ENCODE peak calls at places on chromosomes 2 and 18, in seven cellular contexts. W is left lung; L is endodermal cell; V is gastrocnemius medialis; Y is uterus; C is right cardiac atrium; J is CD4-positive, CD25-positive, alpha-beta regulatory T cell. T is an unnamed sample.
A peak's percentile ranks its signal among the peaks of the same experiment; 100 is the strongest.

GRCh38 chr2:240308111-240308651 is 127.3 kb upstream of the GPC1 start:
- DNase-seq in L (peak; percentile 28), V (no peak), J (no peak), W (peak; percentile 72), C (no peak), Y (no peak), T (no peak)

GRCh38 chr2:50346104-50346503 is 685.8 kb downstream of the NRXN1 start:
- DNase-seq in J (no peak), W (peak; percentile 60), V (no peak), C (peak; percentile 51), L (peak; percentile 81), Y (no peak), T (no peak)

GRCh38 chr2:239778861-239779591 is 246.1 kb downstream of the NDUFA10 start:
- DNase-seq in V (no peak), W (no peak), J (no peak), L (peak; percentile 26), C (no peak), Y (no peak), T (no peak)

GRCh38 chr18:53148056-53148574 is 808.1 kb downstream of the DCC start:
- DNase-seq in J (no peak), W (no peak), V (no peak), Y (no peak), C (no peak), L (no peak), T (no peak)

GRCh38 chr2:224173882-224174415 is 134.9 kb upstream of the SERPINE2 start:
- DNase-seq in V (no peak), C (no peak), L (no peak), W (no peak), Y (no peak), J (no peak), T (no peak)

GRCh38 chr2:208466133-208466919 is 59.7 kb downstream of the PTH2R start:
- DNase-seq in C (no peak), V (no peak), Y (no peak), J (no peak), L (peak; percentile 85), W (no peak), T (no peak)

GRCh38 chr2:60066971-60067370 is 486.5 kb downstream of the BCL11A start:
- DNase-seq in J (no peak), C (no peak), L (no peak), W (no peak), V (no peak), Y (no peak), T (no peak)

GRCh38 chr2:236825989-236826510 is 256.4 kb downstream of the ACKR3 start:
- DNase-seq in L (no peak), J (no peak), V (no peak), Y (no peak), W (no peak), C (no peak), T (no peak)

GRCh38 chr18:23550898-23551297 is 35.4 kb downstream of the NPC1 start:
- DNase-seq in C (no peak), L (no peak), J (no peak), Y (no peak), W (no peak), V (no peak), T (no peak)

GRCh38 chr2:101223814-101224231 is 28.9 kb upstream of the CNOT11 start:
- DNase-seq in C (no peak), L (no peak), Y (no peak), J (peak; percentile 41), V (no peak), W (no peak), T (no peak)

GRCh38 chr2:135124924-135125886 is 73.1 kb downstream of the RAB3GAP1 start:
- DNase-seq in J (no peak), W (no peak), C (no peak), V (no peak), Y (no peak), L (no peak), T (no peak)

GRCh38 chr2:129908721-129909373 is 70.6 kb upstream of the RAB6C start:
- DNase-seq in L (peak; percentile 54), Y (no peak), V (no peak), C (no peak), J (no peak), W (no peak), T (no peak)

GRCh38 chr2:106885326-106885725 is 641 bp downstream of the ST6GAL2 start:
- DNase-seq in C (no peak), J (no peak), Y (no peak), W (no peak), L (peak; percentile 53), V (no peak), T (no peak)

GRCh38 chr2:108304975-108305374 is 16.3 kb downstream of the SULT1C2 start:
- DNase-seq in C (no peak), Y (no peak), J (no peak), L (no peak), W (no peak), V (no peak), T (no peak)

GRCh38 chr18:79548621-79548985 is 131.0 kb upstream of the CTDP1 start:
- DNase-seq in W (peak; percentile 68), L (no peak), C (peak; percentile 26), Y (no peak), V (no peak), J (no peak), T (no peak)

GRCh38 chr2:158131483-158131912 is 29.8 kb downstream of the UPP2 start:
- DNase-seq in W (no peak), V (no peak), L (no peak), C (no peak), Y (no peak), J (no peak), T (no peak)

GRCh38 chr2:39736593-39736992 is 42.5 kb downstream of the THUMPD2 start:
- DNase-seq in L (no peak), C (no peak), J (no peak), Y (no peak), W (no peak), V (no peak), T (no peak)

DNA sequence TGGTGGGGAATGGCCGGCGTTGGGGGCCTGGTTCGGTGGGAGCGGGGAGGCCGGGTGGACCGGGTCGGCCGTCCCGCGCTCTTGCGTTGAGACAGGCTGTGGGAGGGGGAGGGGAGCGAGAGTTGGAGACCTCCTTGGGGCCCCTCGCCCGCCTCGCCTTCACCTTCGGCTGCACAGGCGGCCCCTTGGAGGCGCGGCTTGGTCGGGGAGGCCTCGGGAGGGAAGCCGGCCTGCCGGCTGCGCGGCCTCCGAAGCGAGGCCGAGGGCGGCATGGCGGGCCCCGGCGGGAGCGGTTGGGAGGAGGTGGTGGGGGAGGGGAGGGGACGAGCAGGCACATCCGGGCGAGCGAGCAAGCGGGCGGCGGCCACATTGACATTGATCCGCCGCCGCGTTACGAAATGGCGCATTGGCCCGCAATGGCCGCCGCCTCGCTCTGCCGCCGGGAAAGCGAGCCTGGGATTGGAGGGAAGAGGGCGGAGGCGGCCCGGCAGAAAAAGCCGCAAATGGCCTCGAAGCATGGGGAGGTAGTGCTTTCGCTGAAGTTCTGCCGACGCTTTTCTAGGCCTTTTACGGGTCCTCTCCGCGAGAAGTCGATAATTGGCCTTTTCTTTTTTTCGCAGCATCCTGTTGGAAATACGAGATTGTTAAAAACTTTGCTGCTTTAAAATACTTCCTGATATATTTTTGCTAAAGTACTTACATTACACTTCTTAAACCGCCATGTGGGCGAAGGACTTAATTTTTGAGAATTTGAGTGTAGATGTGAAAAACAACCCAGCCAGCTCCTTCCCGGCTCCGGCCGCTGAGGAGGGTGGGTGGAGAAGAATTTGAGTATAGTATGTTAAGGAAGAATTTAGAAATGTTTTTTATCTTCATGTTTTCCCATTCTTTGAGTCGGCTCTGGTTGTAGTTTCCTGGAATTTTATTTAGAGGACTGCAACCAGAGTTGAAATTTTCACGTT is 582 bp downstream of the HNRNPA3 start:
- DNase-seq in C (peak; percentile 98), V (peak; percentile 92), Y (peak; percentile 92), W (peak; percentile 97), J (peak; percentile 90), L (peak; percentile 95), T (peak; percentile 98)
- H3K4me1 ChIP-seq in C (peaks cover 3% of the 10 kb centered on the region), V (peaks cover 52% of the 10 kb centered on the region), Y (peaks cover 3% of the 10 kb centered on the region), W (peaks cover 22% of the 10 kb centered on the region), J (peaks cover 58% of the 10 kb centered on the region), L (peaks cover 4% of the 10 kb centered on the region), T (peaks cover 49% of the 10 kb centered on the region)

DNA sequence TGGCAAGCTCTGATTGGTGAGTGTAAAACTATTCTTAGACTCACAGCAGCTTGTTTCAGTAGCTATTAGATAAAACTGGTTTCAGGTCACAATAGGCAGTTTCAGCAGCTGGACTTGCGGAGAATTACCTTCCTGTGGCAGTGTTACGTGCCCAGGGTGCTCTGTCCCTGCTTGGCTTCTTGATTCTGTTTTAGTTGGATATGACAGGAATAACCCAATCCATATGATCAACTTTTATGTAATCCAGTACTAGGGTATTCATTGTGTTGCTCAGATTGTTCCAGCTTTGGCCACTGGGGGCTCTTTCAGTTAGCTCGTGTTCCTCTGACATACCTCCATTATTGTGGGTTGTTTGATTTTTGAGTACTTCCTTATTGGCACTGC is 43.1 kb downstream of the INPP4A start:
- DNase-seq in J (peak; percentile 54), W (no peak), V (no peak), C (peak; percentile 51), Y (no peak), L (no peak), T (no peak)
- H3K4me1 ChIP-seq in J (peaks cover 58% of the 10 kb centered on the region), W (peaks cover 9% of the 10 kb centered on the region), V (peaks cover 33% of the 10 kb centered on the region), C (peaks cover 24% of the 10 kb centered on the region), Y (no peaks in the 10 kb centered on the region), L (peaks cover 15% of the 10 kb centered on the region), T (peaks cover 6% of the 10 kb centered on the region)

DNA sequence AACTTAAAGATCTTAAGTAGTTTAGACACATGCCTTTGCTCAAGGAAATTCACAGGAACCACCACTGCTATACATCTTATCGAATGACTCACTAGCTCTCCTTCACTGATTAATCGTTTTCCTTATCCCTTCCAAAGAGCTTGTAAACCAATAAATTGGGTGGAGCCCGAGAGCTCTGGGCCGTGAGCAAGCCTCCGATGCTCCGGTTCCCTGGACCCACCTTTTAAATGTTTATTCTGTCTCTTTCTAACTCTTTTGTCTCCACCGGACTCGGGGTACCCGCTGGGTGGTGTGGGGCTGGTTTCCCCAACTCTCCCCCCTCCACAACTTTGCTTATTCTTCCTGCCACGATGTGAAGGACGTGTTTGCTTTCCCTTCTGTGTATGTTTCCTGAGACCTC is 292.9 kb upstream of the TMEFF2 start:
- DNase-seq in W (no peak), J (no peak), V (no peak), C (no peak), Y (no peak), L (no peak), T (no peak)
- H3K4me1 ChIP-seq in W (no peaks in the 10 kb centered on the region), J (no peaks in the 10 kb centered on the region), V (no peaks in the 10 kb centered on the region), C (no peaks in the 10 kb centered on the region), Y (no peaks in the 10 kb centered on the region), L (no peaks in the 10 kb centered on the region), T (no peaks in the 10 kb centered on the region)

GRCh38 chr18:51185075-51185474 is 12.4 kb downstream of the MEX3C start:
- DNase-seq in C (no peak), L (no peak), W (no peak), J (no peak), Y (no peak), V (no peak), T (no peak)
- H3K4me1 ChIP-seq in C (peaks cover 7% of the 10 kb centered on the region), L (no peaks in the 10 kb centered on the region), W (no peaks in the 10 kb centered on the region), J (peaks cover 76% of the 10 kb centered on the region), Y (peaks cover 4% of the 10 kb centered on the region), V (peaks cover 11% of the 10 kb centered on the region), T (no peaks in the 10 kb centered on the region)

GRCh38 chr2:37698931-37699481 is 27.6 kb upstream of the CDC42EP3 start:
- DNase-seq in V (no peak), C (no peak), W (no peak), J (no peak), L (no peak), Y (no peak), T (no peak)
- H3K4me1 ChIP-seq in V (no peaks in the 10 kb centered on the region), C (no peaks in the 10 kb centered on the region), W (no peaks in the 10 kb centered on the region), J (no peaks in the 10 kb centered on the region), L (no peaks in the 10 kb centered on the region), Y (no peaks in the 10 kb centered on the region), T (no peaks in the 10 kb centered on the region)

GRCh38 chr2:16322308-16323130 is 343.1 kb downstream of the CYRIA start:
- DNase-seq in L (no peak), J (no peak), Y (no peak), W (no peak), C (no peak), V (no peak), T (no peak)
- H3K4me1 ChIP-seq in L (peaks cover 4% of the 10 kb centered on the region), J (no peaks in the 10 kb centered on the region), Y (no peaks in the 10 kb centered on the region), W (no peaks in the 10 kb centered on the region), C (no peaks in the 10 kb centered on the region), V (no peaks in the 10 kb centered on the region), T (no peaks in the 10 kb centered on the region)

GRCh38 chr2:210440206-210440605 is 36.4 kb downstream of the LANCL1 start:
- DNase-seq in J (no peak), C (no peak), W (no peak), Y (no peak), L (no peak), V (no peak), T (no peak)
- H3K4me1 ChIP-seq in J (no peaks in the 10 kb centered on the region), C (no peaks in the 10 kb centered on the region), W (no peaks in the 10 kb centered on the region), Y (no peaks in the 10 kb centered on the region), L (no peaks in the 10 kb centered on the region), V (no peaks in the 10 kb centered on the region), T (peaks cover 3% of the 10 kb centered on the region)